ENCODE peak calls at places on chromosomes 16 and 17, in nine cellular contexts. H is thyroid gland; J is CD8-positive, alpha-beta memory T cell; K is A549; Z is aorta; C is sigmoid colon; N is upper lobe of right lung; P is ovary; G is adipocyte. M is an unnamed sample.

GRCh38 chr16:21959050-21959449 is 5.9 kb downstream of the UQCRC2 start:
- DNase-seq in H (no peak), K (no peak), C (no peak), J (no peak), G (no peak), Z (no peak), P (no peak), N (no peak), M (no peak)

GRCh38 chr17:40695874-40696472 is 7.6 kb downstream of the KRT24 start:
- DNase-seq in K (no peak), Z (no peak), G (no peak), N (no peak), J (no peak), C (no peak), P (no peak), H (no peak), M (no peak)

GRCh38 chr16:75908301-75908700 is 182.0 kb upstream of the CPHXL start:
- DNase-seq in C (no peak), N (no peak), Z (no peak), P (no peak), G (no peak), K (no peak), J (no peak), H (no peak), M (no peak)

GRCh38 chr16:56252835-56253234 is 61.5 kb downstream of the GNAO1 start:
- DNase-seq in P (peak; percentile 15), C (peak; percentile 82), G (no peak), Z (no peak), J (no peak), N (no peak), K (no peak), H (no peak), M (no peak)

GRCh38 chr17:28760987-28761562 is 17.3 kb downstream of the TRAF4 start:
- DNase-seq in G (peak; percentile 46), K (no peak), N (peak; percentile 89), J (no peak), Z (peak; percentile 80), H (peak; percentile 62), P (no peak), C (peak; percentile 78), M (peak; percentile 76)

GRCh38 chr16:27436921-27437650 is 35.1 kb downstream of the IL21R start:
- DNase-seq in J (no peak), N (peak; percentile 8), C (peak; percentile 55), Z (no peak), K (no peak), H (no peak), G (no peak), P (no peak), M (no peak)

GRCh38 chr16:1379054-1379862 is 27.5 kb downstream of the GNPTG start:
- DNase-seq in Z (peak; percentile 93), G (peak; percentile 94), H (peak; percentile 78), K (peak; percentile 79), C (peak; percentile 86), J (peak; percentile 58), P (peak; percentile 66), N (peak; percentile 89), M (peak; percentile 84)

GRCh38 chr17:48351916-48352332 is 78.1 kb downstream of the SKAP1 start:
- DNase-seq in G (peak; percentile 74), K (peak; percentile 52), P (no peak), J (peak; percentile 45), C (no peak), Z (no peak), H (no peak), N (no peak), M (no peak)

GRCh38 chr17:27259356-27259755 is 34.6 kb upstream of the WSB1 start:
- DNase-seq in J (no peak), N (no peak), K (no peak), H (no peak), G (no peak), P (no peak), C (no peak), Z (no peak), M (no peak)

GRCh38 chr17:29857823-29858222 is 72.2 kb downstream of the SSH2 start:
- DNase-seq in C (no peak), G (no peak), N (no peak), Z (no peak), J (no peak), K (no peak), P (no peak), H (no peak), M (no peak)

GRCh38 chr16:4309833-4310266 is 6.0 kb upstream of the GLIS2 start:
- DNase-seq in P (no peak), G (peak; percentile 82), C (peak; percentile 85), J (peak; percentile 46), Z (peak; percentile 81), H (peak; percentile 74), K (peak; percentile 88), N (peak; percentile 86), M (peak; percentile 79)

GRCh38 chr16:49463529-49463928 is 89.9 kb downstream of the C16orf78 start:
- DNase-seq in N (no peak), K (no peak), H (no peak), P (peak; percentile 2), G (no peak), J (peak; percentile 88), Z (no peak), C (peak; percentile 36), M (no peak)

GRCh38 chr17:855594-855993 is 73.4 kb downstream of the MRM3 start:
- DNase-seq in Z (no peak), N (no peak), C (no peak), J (no peak), P (no peak), K (no peak), G (no peak), H (no peak), M (no peak)

GRCh38 chr16:380837-381787 is 666 bp downstream of the PGAP6 start:
- DNase-seq in H (peak; percentile 31), G (peak; percentile 69), Z (no peak), C (no peak), K (no peak), P (no peak), J (no peak), N (peak; percentile 80), M (peak; percentile 51)

GRCh38 chr17:79919862-79920720 is 80.9 kb upstream of the CBX4 start:
- DNase-seq in H (no peak), Z (no peak), G (no peak), J (no peak), N (no peak), K (no peak), P (no peak), C (no peak), M (no peak)

GRCh38 chr17:27333410-27333980 is 39.6 kb downstream of the WSB1 start:
- DNase-seq in C (no peak), K (no peak), G (no peak), J (peak; percentile 39), N (no peak), P (no peak), Z (no peak), H (no peak), M (peak; percentile 28)

GRCh38 chr16:81635336-81635947 is 143.6 kb upstream of the PLCG2 start:
- DNase-seq in Z (no peak), P (no peak), N (no peak), J (no peak), G (no peak), H (no peak), K (no peak), C (no peak), M (no peak)

GRCh38 chr16:57684626-57685358 is 9.8 kb upstream of the DRC7 start:
- DNase-seq in J (no peak), N (no peak), K (no peak), P (no peak), G (no peak), Z (no peak), H (no peak), C (peak; percentile 38), M (no peak)
- H3K4me1 ChIP-seq in J (peaks cover 6% of the 10 kb centered on the region), N (no peaks in the 10 kb centered on the region), K (peaks cover 12% of the 10 kb centered on the region), P (no peaks in the 10 kb centered on the region), G (no peaks in the 10 kb centered on the region), Z (no peaks in the 10 kb centered on the region), H (no peaks in the 10 kb centered on the region), C (no peaks in the 10 kb centered on the region), M (peaks cover 30% of the 10 kb centered on the region)

DNA sequence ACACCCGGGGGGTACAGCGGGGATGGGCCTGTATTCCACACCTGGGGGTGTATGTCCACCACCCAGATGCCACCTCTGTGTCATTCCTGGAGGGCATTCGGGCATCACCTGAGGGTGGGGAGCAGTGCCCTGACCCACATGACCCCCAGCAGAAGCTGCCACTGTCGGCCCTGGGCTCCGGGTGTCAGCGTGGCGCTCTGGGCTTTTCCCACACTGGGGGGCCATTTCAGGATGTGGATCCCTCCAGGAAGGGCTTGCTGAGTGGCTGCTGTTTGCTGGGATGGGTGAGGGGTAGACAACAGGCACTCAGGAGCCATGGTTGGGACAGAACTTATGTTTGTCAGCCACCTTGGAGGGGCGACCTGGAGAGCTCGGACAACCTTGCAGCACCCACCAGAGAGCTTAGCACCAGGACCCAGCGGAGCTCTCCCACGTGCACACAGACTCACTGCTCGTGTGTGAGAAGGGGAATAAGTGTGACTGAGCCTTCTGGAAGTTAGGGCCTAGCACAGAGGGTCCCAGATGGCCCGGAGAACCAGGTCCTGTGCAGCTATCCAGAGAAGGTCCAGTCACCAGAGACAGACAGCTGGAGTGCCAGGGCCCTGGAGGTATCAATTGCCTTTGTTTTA is 102.7 kb downstream of the METRNL start:
- DNase-seq in P (no peak), N (no peak), J (no peak), Z (peak; percentile 25), K (no peak), C (peak; percentile 43), H (no peak), G (no peak), M (peak; percentile 1)
- H3K4me1 ChIP-seq in P (peaks cover 3% of the 10 kb centered on the region), N (peaks cover 18% of the 10 kb centered on the region), J (no peaks in the 10 kb centered on the region), Z (no peaks in the 10 kb centered on the region), K (no peaks in the 10 kb centered on the region), C (no peaks in the 10 kb centered on the region), H (peaks cover 16% of the 10 kb centered on the region), G (no peaks in the 10 kb centered on the region), M (no peaks in the 10 kb centered on the region)

GRCh38 chr17:80947200-80947940 is 44.3 kb upstream of the CHMP6 start:
- DNase-seq in P (no peak), J (no peak), G (no peak), N (peak; percentile 41), Z (peak; percentile 37), H (no peak), K (no peak), C (peak; percentile 55), M (peak; percentile 2)
- H3K4me1 ChIP-seq in P (peaks cover 6% of the 10 kb centered on the region), J (no peaks in the 10 kb centered on the region), G (peaks cover 10% of the 10 kb centered on the region), N (peaks cover 8% of the 10 kb centered on the region), Z (no peaks in the 10 kb centered on the region), H (no peaks in the 10 kb centered on the region), K (no peaks in the 10 kb centered on the region), C (peaks cover 42% of the 10 kb centered on the region), M (no peaks in the 10 kb centered on the region)

GRCh38 chr16:73066321-73066926 is 18.5 kb upstream of the ZFHX3 start:
- DNase-seq in N (no peak), H (peak; percentile 23), K (no peak), C (no peak), G (no peak), Z (peak; percentile 57), J (no peak), P (no peak), M (no peak)

GRCh38 chr16:73069581-73070262 is 21.8 kb upstream of the ZFHX3 start:
- DNase-seq in C (peak; percentile 40), K (no peak), Z (no peak), H (no peak), G (no peak), J (no peak), N (no peak), P (no peak), M (no peak)

GRCh38 chr16:73066927-73067670 is 19.2 kb upstream of the ZFHX3 start:
- DNase-seq in K (no peak), Z (peak; percentile 75), C (peak; percentile 70), H (peak; percentile 60), P (no peak), G (no peak), N (no peak), J (no peak), M (no peak)

GRCh38 chr16:73067671-73068545 is 20.0 kb upstream of the ZFHX3 start:
- DNase-seq in N (no peak), C (peak; percentile 58), K (no peak), G (no peak), Z (peak; percentile 52), J (no peak), P (no peak), H (no peak), M (no peak)

GRCh38 chr16:73068546-73069401 is 20.8 kb upstream of the ZFHX3 start:
- DNase-seq in C (peak; percentile 93), K (peak; percentile 89), P (no peak), G (peak; percentile 81), Z (peak; percentile 95), N (peak; percentile 90), H (peak; percentile 95), J (no peak), M (peak; percentile 48)
- H3K4me1 ChIP-seq in C (peaks cover 63% of the 10 kb centered on the region), K (peaks cover 59% of the 10 kb centered on the region), P (peaks cover 2% of the 10 kb centered on the region), G (peaks cover 45% of the 10 kb centered on the region), Z (peaks cover 2% of the 10 kb centered on the region), N (peaks cover 59% of the 10 kb centered on the region), H (peaks cover 54% of the 10 kb centered on the region), J (no peaks in the 10 kb centered on the region), M (peaks cover 45% of the 10 kb centered on the region)